ENCODE peak calls at places on chromosome 6, in nine cellular contexts. P is stomach, Z is tibial nerve, M is suprapubic skin, D is aorta, W is PC-9, U is K562, X is small intestine, J is upper lobe of right lung. Y is an unnamed sample.

GRCh38 chr6:142926494-142927273 is 18.3 kb downstream of the HIVEP2 start:
- DNase-seq in D (peak; percentile 91), W (no peak), P (peak; percentile 79), U (peak; percentile 54), J (peak; percentile 90), Z (peak; percentile 80), X (peak; percentile 91), M (peak; percentile 88), Y (peak; percentile 95)

GRCh38 chr6:146803601-146804000 is 204.8 kb downstream of the ADGB start:
- DNase-seq in D (peak; percentile 75), Z (no peak), X (no peak), U (peak; percentile 57), J (peak; percentile 62), W (no peak), P (no peak), M (no peak), Y (no peak)

GRCh38 chr6:44223471-44224153 is at the start of gene SLC29A1:
- DNase-seq in X (peak; percentile 45), W (peak; percentile 48), Z (peak; percentile 76), P (peak; percentile 76), U (peak; percentile 95), J (peak; percentile 91), D (peak; percentile 94), M (peak; percentile 79), Y (peak; percentile 96)

GRCh38 chr6:154301086-154301625 is 55.4 kb downstream of the IPCEF1 start:
- DNase-seq in W (no peak), D (no peak), J (no peak), M (no peak), U (no peak), X (no peak), Z (no peak), P (no peak), Y (no peak)

GRCh38 chr6:167951781-167952511 is 45.5 kb upstream of the KIF25 start:
- DNase-seq in P (no peak), Z (no peak), M (no peak), D (no peak), X (no peak), U (no peak), W (no peak), J (no peak), Y (no peak)

GRCh38 chr6:74588094-74588493 is 617.8 kb downstream of the COL12A1 start:
- DNase-seq in Z (no peak), P (no peak), J (no peak), X (no peak), D (no peak), M (no peak), W (no peak), U (no peak), Y (no peak)

GRCh38 chr6:122289721-122290501 is 109.5 kb upstream of the HSF2 start:
- DNase-seq in J (no peak), D (no peak), P (no peak), M (no peak), W (no peak), X (no peak), U (no peak), Z (no peak), Y (no peak)

GRCh38 chr6:150751296-150751695 is 114.2 kb upstream of the MTHFD1L start:
- DNase-seq in M (no peak), J (no peak), D (no peak), U (no peak), W (peak; percentile 62), Z (no peak), P (no peak), X (no peak), Y (no peak)

GRCh38 chr6:82458705-82459104 is 95.1 kb downstream of the TPBG start:
- DNase-seq in M (no peak), X (no peak), W (no peak), P (no peak), D (no peak), J (no peak), Z (no peak), U (no peak), Y (no peak)

GRCh38 chr6:30130887-30131862 is 4.8 kb upstream of the TRIM40 start:
- DNase-seq in P (peak; percentile 76), M (no peak), D (no peak), Z (peak; percentile 61), U (peak; percentile 89), J (peak; percentile 68), W (peak; percentile 80), X (peak; percentile 92), Y (peak; percentile 77)

GRCh38 chr6:6649824-6650349 is 61.4 kb downstream of the LY86 start:
- DNase-seq in D (no peak), P (no peak), W (no peak), X (no peak), Z (no peak), U (no peak), M (no peak), J (no peak), Y (no peak)

GRCh38 chr6:89411019-89411268 is 1.1 kb downstream of the RRAGD start:
- DNase-seq in X (no peak), U (no peak), J (no peak), D (no peak), W (no peak), M (no peak), P (peak; percentile 27), Z (no peak), Y (no peak)

GRCh38 chr6:116386581-116387299 is 16.0 kb downstream of the DSE start:
- DNase-seq in J (no peak), D (no peak), X (no peak), Z (no peak), W (peak; percentile 72), M (no peak), U (no peak), P (no peak), Y (no peak)

GRCh38 chr6:31465185-31465536 is 32.8 kb upstream of the MICB start:
- DNase-seq in Z (no peak), P (no peak), J (no peak), X (no peak), D (no peak), U (no peak), M (no peak), W (no peak), Y (no peak)

GRCh38 chr6:23243858-23244257 is 674.5 kb downstream of the HDGFL1 start:
- DNase-seq in P (no peak), X (no peak), M (no peak), U (no peak), W (no peak), J (no peak), D (no peak), Z (no peak), Y (no peak)

GRCh38 chr6:52548999-52549398 is 27.9 kb downstream of the TRAM2 start:
- DNase-seq in M (no peak), P (no peak), J (no peak), Z (no peak), D (no peak), W (no peak), X (no peak), U (no peak), Y (no peak)
- H3K4me1 ChIP-seq in M (peaks cover 70% of the 10 kb centered on the region), P (peaks cover 96% of the 10 kb centered on the region), J (peaks cover 54% of the 10 kb centered on the region), Z (peaks cover 98% of the 10 kb centered on the region), D (peaks cover 16% of the 10 kb centered on the region), W (peaks cover 14% of the 10 kb centered on the region), X (peaks cover 24% of the 10 kb centered on the region), U (peaks cover 23% of the 10 kb centered on the region), Y (peaks cover 48% of the 10 kb centered on the region)

GRCh38 chr6:34239893-34240292 is 3.2 kb downstream of the HMGA1 start:
- DNase-seq in J (no peak), U (no peak), X (no peak), W (no peak), Z (no peak), M (peak; percentile 30), P (no peak), D (peak; percentile 30), Y (peak; percentile 22)

GRCh38 chr6:34242252-34243130 is 5.8 kb downstream of the HMGA1 start:
- DNase-seq in D (peak; percentile 51), M (peak; percentile 48), U (no peak), X (no peak), J (peak; percentile 45), P (no peak), Z (no peak), W (no peak), Y (peak; percentile 66)

GRCh38 chr6:34239240-34239825 is 2.7 kb downstream of the HMGA1 start:
- DNase-seq in W (no peak), P (no peak), M (peak; percentile 37), U (peak; percentile 34), J (no peak), D (peak; percentile 51), X (no peak), Z (no peak), Y (peak; percentile 25)

GRCh38 chr6:34241351-34242215 is 4.9 kb downstream of the HMGA1 start:
- DNase-seq in W (no peak), Z (no peak), P (no peak), D (peak; percentile 55), X (no peak), M (peak; percentile 53), U (no peak), J (peak; percentile 41), Y (peak; percentile 61)

GRCh38 chr6:34240329-34241248 is 3.9 kb downstream of the HMGA1 start:
- DNase-seq in W (no peak), P (no peak), M (peak; percentile 56), X (peak; percentile 58), J (peak; percentile 51), U (peak; percentile 11), Z (no peak), D (peak; percentile 58), Y (peak; percentile 72)
- H3K4me1 ChIP-seq in W (peaks cover 62% of the 10 kb centered on the region), P (peaks cover 42% of the 10 kb centered on the region), M (peaks cover 49% of the 10 kb centered on the region), X (peaks cover 2% of the 10 kb centered on the region), J (peaks cover 22% of the 10 kb centered on the region), U (peaks cover 73% of the 10 kb centered on the region), Z (peaks cover 65% of the 10 kb centered on the region), D (no peaks in the 10 kb centered on the region), Y (peaks cover 14% of the 10 kb centered on the region)

GRCh38 chr6:12331474-12331873 is 41.3 kb downstream of the EDN1 start:
- DNase-seq in M (no peak), X (no peak), W (no peak), Z (no peak), U (no peak), D (no peak), J (no peak), P (peak; percentile 44), Y (no peak)

GRCh38 chr6:12327391-12327790 is 37.2 kb downstream of the EDN1 start:
- DNase-seq in W (peak; percentile 61), P (no peak), M (no peak), X (no peak), Z (no peak), D (no peak), J (no peak), U (no peak), Y (no peak)

GRCh38 chr6:12331951-12332749 is 42.0 kb downstream of the EDN1 start:
- DNase-seq in D (no peak), Z (no peak), X (peak; percentile 63), J (no peak), M (no peak), P (peak; percentile 64), U (no peak), W (peak; percentile 94), Y (no peak)

GRCh38 chr6:12325872-12326271 is 35.7 kb downstream of the EDN1 start:
- DNase-seq in W (no peak), U (no peak), X (no peak), M (no peak), Z (no peak), P (no peak), J (no peak), D (no peak), Y (no peak)

GRCh38 chr6:12328701-12329100 is 38.5 kb downstream of the EDN1 start:
- DNase-seq in J (no peak), X (no peak), W (no peak), D (no peak), Z (no peak), M (no peak), P (no peak), U (no peak), Y (no peak)
- H3K4me1 ChIP-seq in J (peaks cover 7% of the 10 kb centered on the region), X (peaks cover 3% of the 10 kb centered on the region), W (peaks cover 44% of the 10 kb centered on the region), D (peaks cover 12% of the 10 kb centered on the region), Z (no peaks in the 10 kb centered on the region), M (peaks cover 13% of the 10 kb centered on the region), P (peaks cover 31% of the 10 kb centered on the region), U (no peaks in the 10 kb centered on the region), Y (peaks cover 5% of the 10 kb centered on the region)

GRCh38 chr6:137870744-137871247 is 3.7 kb downstream of the TNFAIP3 start:
- DNase-seq in M (no peak), X (no peak), D (no peak), Z (no peak), J (no peak), U (no peak), P (no peak), W (no peak), Y (no peak)
- H3K4me1 ChIP-seq in M (peaks cover 74% of the 10 kb centered on the region), X (peaks cover 7% of the 10 kb centered on the region), D (no peaks in the 10 kb centered on the region), Z (peaks cover 80% of the 10 kb centered on the region), J (peaks cover 61% of the 10 kb centered on the region), U (peaks cover 45% of the 10 kb centered on the region), P (peaks cover 72% of the 10 kb centered on the region), W (peaks cover 70% of the 10 kb centered on the region), Y (peaks cover 63% of the 10 kb centered on the region)